ENCODE peak calls at places on chromosomes 7 and 10, in seven cellular contexts. One of them, this sample, is unnamed.

GRCh38 chr7:111954474-111955311 is 251.5 kb downstream of the DOCK4 start:
- DNase-seq in transverse colon: no peak
- DNase-seq in SK-N-SH: no peak
- DNase-seq in ovary: no peak
- DNase-seq in K562: no peak
- DNase-seq in GM12878: no peak
- DNase-seq in A549: no peak
- DNase-seq in this sample: no peak

GRCh38 chr10:49091450-49092210 is 23.7 kb downstream of the VSTM4 start:
- DNase-seq in transverse colon: no peak
- DNase-seq in SK-N-SH: no peak
- DNase-seq in ovary: no peak
- DNase-seq in A549: no peak
- DNase-seq in GM12878: no peak
- DNase-seq in K562: no peak
- DNase-seq in this sample: no peak

GRCh38 chr7:15684834-15685233 is 1.6 kb downstream of the MEOX2 start:
- DNase-seq in transverse colon: no peak
- DNase-seq in A549: no peak
- DNase-seq in SK-N-SH: no peak
- DNase-seq in K562: no peak
- DNase-seq in ovary: no peak
- DNase-seq in GM12878: no peak
- DNase-seq in this sample: no peak

GRCh38 chr10:70753841-70754621 is 31.1 kb downstream of the TBATA start:
- DNase-seq in A549: no peak
- DNase-seq in K562: peak
- DNase-seq in transverse colon: no peak
- DNase-seq in GM12878: no peak
- DNase-seq in SK-N-SH: no peak
- DNase-seq in ovary: no peak
- DNase-seq in this sample: no peak

GRCh38 chr10:72379062-72379461 is 24.3 kb upstream of the DNAJB12 start:
- DNase-seq in transverse colon: no peak
- DNase-seq in A549: no peak
- DNase-seq in ovary: no peak
- DNase-seq in GM12878: no peak
- DNase-seq in SK-N-SH: no peak
- DNase-seq in K562: no peak
- DNase-seq in this sample: no peak

GRCh38 chr7:4724648-4725013 is 42.5 kb downstream of the FOXK1 start:
- DNase-seq in GM12878: no peak
- DNase-seq in SK-N-SH: peak
- DNase-seq in ovary: no peak
- DNase-seq in transverse colon: no peak
- DNase-seq in A549: peak
- DNase-seq in K562: no peak
- DNase-seq in this sample: no peak

GRCh38 chr7:48040944-48041664 is 5.8 kb downstream of the C7orf57 start:
- DNase-seq in ovary: no peak
- DNase-seq in GM12878: no peak
- DNase-seq in A549: no peak
- DNase-seq in SK-N-SH: no peak
- DNase-seq in transverse colon: no peak
- DNase-seq in K562: no peak
- DNase-seq in this sample: no peak

GRCh38 chr10:112262556-112262955 is 20.6 kb upstream of the TECTB start:
- DNase-seq in A549: no peak
- DNase-seq in K562: no peak
- DNase-seq in ovary: no peak
- DNase-seq in transverse colon: no peak
- DNase-seq in SK-N-SH: no peak
- DNase-seq in GM12878: no peak
- DNase-seq in this sample: no peak

GRCh38 chr7:5635461-5636445 is 145.7 kb downstream of the RNF216 start:
- DNase-seq in ovary: no peak
- DNase-seq in transverse colon: no peak
- DNase-seq in K562: no peak
- DNase-seq in A549: no peak
- DNase-seq in GM12878: no peak
- DNase-seq in SK-N-SH: peak
- DNase-seq in this sample: no peak

GRCh38 chr7:28755255-28755654 is 202.9 kb downstream of the TRIL start:
- DNase-seq in K562: no peak
- DNase-seq in SK-N-SH: no peak
- DNase-seq in GM12878: no peak
- DNase-seq in transverse colon: no peak
- DNase-seq in ovary: no peak
- DNase-seq in A549: no peak
- DNase-seq in this sample: no peak

GRCh38 chr7:72234086-72234485 is 178.1 kb downstream of the CALN1 start:
- DNase-seq in SK-N-SH: no peak
- DNase-seq in ovary: no peak
- DNase-seq in transverse colon: no peak
- DNase-seq in A549: no peak
- DNase-seq in K562: no peak
- DNase-seq in GM12878: no peak
- DNase-seq in this sample: no peak

GRCh38 chr10:80555415-80555814 is 17.7 kb downstream of the SH2D4B start:
- DNase-seq in transverse colon: no peak
- DNase-seq in ovary: no peak
- DNase-seq in A549: no peak
- DNase-seq in SK-N-SH: no peak
- DNase-seq in K562: no peak
- DNase-seq in GM12878: no peak
- DNase-seq in this sample: no peak

GRCh38 chr7:100211342-100211780 is 8.4 kb upstream of the PVRIG start:
- DNase-seq in ovary: no peak
- DNase-seq in transverse colon: no peak
- DNase-seq in A549: no peak
- DNase-seq in GM12878: peak
- DNase-seq in SK-N-SH: no peak
- DNase-seq in K562: no peak
- DNase-seq in this sample: no peak

GRCh38 chr7:95798401-95798930 is 26.1 kb downstream of the DYNC1I1 start:
- DNase-seq in SK-N-SH: no peak
- DNase-seq in A549: no peak
- DNase-seq in K562: no peak
- DNase-seq in transverse colon: no peak
- DNase-seq in GM12878: no peak
- DNase-seq in ovary: no peak
- DNase-seq in this sample: no peak

GRCh38 chr7:115724400-115725056 is 306.0 kb downstream of the TFEC start:
- DNase-seq in A549: no peak
- DNase-seq in SK-N-SH: no peak
- DNase-seq in GM12878: no peak
- DNase-seq in ovary: no peak
- DNase-seq in transverse colon: peak
- DNase-seq in K562: no peak
- DNase-seq in this sample: no peak

GRCh38 chr7:48180981-48181380 is 9.7 kb downstream of the ABCA13 start:
- DNase-seq in A549: no peak
- DNase-seq in transverse colon: no peak
- DNase-seq in SK-N-SH: no peak
- DNase-seq in K562: no peak
- DNase-seq in ovary: no peak
- DNase-seq in GM12878: no peak
- DNase-seq in this sample: no peak

GRCh38 chr7:43647772-43648643 is 65.1 kb downstream of the STK17A start:
- DNase-seq in GM12878: peak
- DNase-seq in A549: peak
- DNase-seq in SK-N-SH: peak
- DNase-seq in transverse colon: peak
- DNase-seq in K562: no peak
- DNase-seq in ovary: peak
- DNase-seq in this sample: peak

GRCh38 chr7:87234949-87235348 is 15.4 kb upstream of the TMEM243 start:
- DNase-seq in A549: no peak
- DNase-seq in SK-N-SH: no peak
- DNase-seq in GM12878: no peak
- DNase-seq in K562: no peak
- DNase-seq in transverse colon: no peak
- DNase-seq in ovary: no peak
- DNase-seq in this sample: no peak

GRCh38 chr7:98394377-98394836 is 6.5 kb downstream of the BAIAP2L1 start:
- DNase-seq in GM12878: no peak
- DNase-seq in transverse colon: no peak
- DNase-seq in SK-N-SH: no peak
- DNase-seq in ovary: no peak
- DNase-seq in A549: no peak
- DNase-seq in K562: no peak
- DNase-seq in this sample: no peak

GRCh38 chr10:33876547-33877400 is 542.3 kb upstream of the NRP1 start:
- DNase-seq in SK-N-SH: no peak
- DNase-seq in A549: peak
- DNase-seq in transverse colon: peak
- DNase-seq in K562: no peak
- DNase-seq in GM12878: no peak
- DNase-seq in ovary: no peak
- DNase-seq in this sample: peak

GRCh38 chr10:121617176-121617575 is 18.9 kb upstream of the FGFR2 start:
- DNase-seq in SK-N-SH: no peak
- DNase-seq in ovary: no peak
- DNase-seq in transverse colon: no peak
- DNase-seq in A549: no peak
- DNase-seq in GM12878: no peak
- DNase-seq in K562: no peak
- DNase-seq in this sample: no peak

GRCh38 chr7:125668321-125668993 is 738.8 kb upstream of the POT1 start:
- DNase-seq in GM12878: no peak
- DNase-seq in transverse colon: no peak
- DNase-seq in A549: no peak
- DNase-seq in SK-N-SH: no peak
- DNase-seq in ovary: no peak
- DNase-seq in K562: no peak
- DNase-seq in this sample: no peak

GRCh38 chr7:17521437-17521836 is 223.0 kb downstream of the AHR start:
- DNase-seq in K562: no peak
- DNase-seq in GM12878: no peak
- DNase-seq in SK-N-SH: no peak
- DNase-seq in transverse colon: no peak
- DNase-seq in A549: no peak
- DNase-seq in ovary: no peak
- DNase-seq in this sample: no peak

GRCh38 chr10:98971464-98971863 is 264.2 kb downstream of the HPSE2 start:
- DNase-seq in A549: no peak
- DNase-seq in K562: no peak
- DNase-seq in SK-N-SH: no peak
- DNase-seq in GM12878: no peak
- DNase-seq in ovary: no peak
- DNase-seq in transverse colon: no peak
- DNase-seq in this sample: no peak

GRCh38 chr7:106770191-106770590 is 94.9 kb upstream of the PIK3CG start:
- DNase-seq in A549: no peak
- DNase-seq in ovary: no peak
- DNase-seq in SK-N-SH: no peak
- DNase-seq in GM12878: no peak
- DNase-seq in K562: no peak
- DNase-seq in transverse colon: no peak
- DNase-seq in this sample: no peak

GRCh38 chr10:42961776-42962119 is 115.1 kb upstream of the RET start:
- DNase-seq in GM12878: no peak
- DNase-seq in transverse colon: peak
- DNase-seq in ovary: peak
- DNase-seq in SK-N-SH: no peak
- DNase-seq in A549: no peak
- DNase-seq in K562: no peak
- DNase-seq in this sample: no peak

GRCh38 chr7:8214162-8214897 is 47.6 kb downstream of the ICA1 start:
- DNase-seq in A549: no peak
- DNase-seq in transverse colon: no peak
- DNase-seq in ovary: no peak
- DNase-seq in K562: no peak
- DNase-seq in SK-N-SH: no peak
- DNase-seq in GM12878: no peak
- DNase-seq in this sample: no peak
- TF ChIP-seq EP300 in A549: no peak
- TF ChIP-seq EP300 in transverse colon: no peak
- TF ChIP-seq EP300 in ovary: no peak
- TF ChIP-seq EP300 in K562: no peak
- TF ChIP-seq EP300 in SK-N-SH: peak
- TF ChIP-seq EP300 in GM12878: no peak
- TF ChIP-seq EP300 in this sample: no peak

GRCh38 chr7:133602291-133602690 is 349.4 kb downstream of the EXOC4 start:
- DNase-seq in K562: no peak
- DNase-seq in GM12878: no peak
- DNase-seq in A549: no peak
- DNase-seq in ovary: no peak
- DNase-seq in transverse colon: no peak
- DNase-seq in SK-N-SH: no peak
- DNase-seq in this sample: no peak
- TF ChIP-seq EP300 in K562: no peak
- TF ChIP-seq EP300 in GM12878: no peak
- TF ChIP-seq EP300 in A549: no peak
- TF ChIP-seq EP300 in ovary: no peak
- TF ChIP-seq EP300 in transverse colon: no peak
- TF ChIP-seq EP300 in SK-N-SH: no peak
- TF ChIP-seq EP300 in this sample: no peak

GRCh38 chr7:1781369-1781768 is 111.3 kb downstream of the ELFN1 start:
- DNase-seq in transverse colon: no peak
- DNase-seq in K562: no peak
- DNase-seq in SK-N-SH: no peak
- DNase-seq in ovary: no peak
- DNase-seq in GM12878: no peak
- DNase-seq in A549: no peak
- DNase-seq in this sample: no peak
- TF ChIP-seq EP300 in transverse colon: no peak
- TF ChIP-seq EP300 in K562: no peak
- TF ChIP-seq EP300 in SK-N-SH: no peak
- TF ChIP-seq EP300 in ovary: no peak
- TF ChIP-seq EP300 in GM12878: no peak
- TF ChIP-seq EP300 in A549: no peak
- TF ChIP-seq EP300 in this sample: no peak

GRCh38 chr10:73908853-73909611 is 1.9 kb upstream of the PLAU start:
- DNase-seq in GM12878: peak
- DNase-seq in K562: peak
- DNase-seq in SK-N-SH: no peak
- DNase-seq in transverse colon: peak
- DNase-seq in A549: peak
- DNase-seq in ovary: no peak
- DNase-seq in this sample: peak

GRCh38 chr10:73907841-73908517 is 3.0 kb upstream of the PLAU start:
- DNase-seq in ovary: no peak
- DNase-seq in transverse colon: peak
- DNase-seq in GM12878: no peak
- DNase-seq in A549: no peak
- DNase-seq in SK-N-SH: no peak
- DNase-seq in K562: no peak
- DNase-seq in this sample: no peak

GRCh38 chr10:73909716-73910115 is 1.2 kb upstream of the PLAU start:
- DNase-seq in transverse colon: no peak
- DNase-seq in SK-N-SH: no peak
- DNase-seq in GM12878: no peak
- DNase-seq in ovary: no peak
- DNase-seq in A549: no peak
- DNase-seq in K562: no peak
- DNase-seq in this sample: no peak

GRCh38 chr10:73905256-73906018 is 5.5 kb upstream of the PLAU start:
- DNase-seq in ovary: no peak
- DNase-seq in transverse colon: no peak
- DNase-seq in GM12878: no peak
- DNase-seq in A549: no peak
- DNase-seq in SK-N-SH: no peak
- DNase-seq in K562: no peak
- DNase-seq in this sample: no peak

GRCh38 chr10:73906524-73907447 is 4.1 kb upstream of the PLAU start:
- DNase-seq in ovary: peak
- DNase-seq in SK-N-SH: no peak
- DNase-seq in GM12878: no peak
- DNase-seq in transverse colon: peak
- DNase-seq in A549: peak
- DNase-seq in K562: no peak
- DNase-seq in this sample: peak
- TF ChIP-seq EP300 in ovary: peak
- TF ChIP-seq EP300 in SK-N-SH: peak
- TF ChIP-seq EP300 in GM12878: no peak
- TF ChIP-seq EP300 in transverse colon: no peak
- TF ChIP-seq EP300 in A549: peak
- TF ChIP-seq EP300 in K562: no peak
- TF ChIP-seq EP300 in this sample: no peak

This sample was measured in tibial nerve.